ENCODE peak calls at places on chromosomes 4 and X, in five cellular contexts. I is cardiac muscle cell; Z is CD8-positive, alpha-beta T cell; R is mesendoderm; B is CD4-positive, alpha-beta memory T cell. D is an unnamed sample.

GRCh38 chr4:159283697-159284492 is 181.0 kb downstream of the RAPGEF2 start:
- DNase-seq in Z (no peak), I (no peak), B (no peak), R (peak; percentile 96), D (no peak)

GRCh38 chrX:46279925-46280313 is 265.3 kb downstream of the ZNF674 start:
- DNase-seq in I (no peak), B (no peak), R (no peak), Z (no peak), D (no peak)

GRCh38 chrX:21612154-21612553 is 46.0 kb downstream of the KLHL34 start:
- DNase-seq in R (no peak), I (no peak), B (no peak), Z (no peak), D (no peak)

GRCh38 chrX:23381099-23381498 is 46.5 kb downstream of the PTCHD1 start:
- DNase-seq in I (no peak), R (no peak), Z (no peak), B (no peak), D (no peak)

GRCh38 chr4:76374744-76375143 is 46.2 kb downstream of the CCDC158 start:
- DNase-seq in B (no peak), I (no peak), R (no peak), Z (no peak), D (no peak)

GRCh38 chrX:10233173-10233572 is 76.4 kb downstream of the CLCN4 start:
- DNase-seq in B (no peak), Z (no peak), R (no peak), I (no peak), D (no peak)

GRCh38 chr4:163143532-163143931 is 23.2 kb downstream of the NAF1 start:
- DNase-seq in B (no peak), I (no peak), Z (no peak), R (no peak), D (no peak)

GRCh38 chrX:136674270-136674986 is 26.5 kb downstream of the CD40LG start:
- DNase-seq in Z (peak; percentile 36), I (no peak), B (peak; percentile 76), R (no peak), D (no peak)

GRCh38 chrX:68508799-68509198 is 9.9 kb downstream of the YIPF6 start:
- DNase-seq in R (peak; percentile 82), I (no peak), Z (no peak), B (peak; percentile 42), D (no peak)

GRCh38 chr4:69056921-69057562 is 39.2 kb upstream of the UGT2B7 start:
- DNase-seq in I (no peak), B (no peak), R (no peak), Z (no peak), D (no peak)
- H3K27ac ChIP-seq in I (no peak overlapping the region), B (no peak overlapping the region), R (no peak overlapping the region), Z (no peak overlapping the region), D (no peak overlapping the region)

DNA sequence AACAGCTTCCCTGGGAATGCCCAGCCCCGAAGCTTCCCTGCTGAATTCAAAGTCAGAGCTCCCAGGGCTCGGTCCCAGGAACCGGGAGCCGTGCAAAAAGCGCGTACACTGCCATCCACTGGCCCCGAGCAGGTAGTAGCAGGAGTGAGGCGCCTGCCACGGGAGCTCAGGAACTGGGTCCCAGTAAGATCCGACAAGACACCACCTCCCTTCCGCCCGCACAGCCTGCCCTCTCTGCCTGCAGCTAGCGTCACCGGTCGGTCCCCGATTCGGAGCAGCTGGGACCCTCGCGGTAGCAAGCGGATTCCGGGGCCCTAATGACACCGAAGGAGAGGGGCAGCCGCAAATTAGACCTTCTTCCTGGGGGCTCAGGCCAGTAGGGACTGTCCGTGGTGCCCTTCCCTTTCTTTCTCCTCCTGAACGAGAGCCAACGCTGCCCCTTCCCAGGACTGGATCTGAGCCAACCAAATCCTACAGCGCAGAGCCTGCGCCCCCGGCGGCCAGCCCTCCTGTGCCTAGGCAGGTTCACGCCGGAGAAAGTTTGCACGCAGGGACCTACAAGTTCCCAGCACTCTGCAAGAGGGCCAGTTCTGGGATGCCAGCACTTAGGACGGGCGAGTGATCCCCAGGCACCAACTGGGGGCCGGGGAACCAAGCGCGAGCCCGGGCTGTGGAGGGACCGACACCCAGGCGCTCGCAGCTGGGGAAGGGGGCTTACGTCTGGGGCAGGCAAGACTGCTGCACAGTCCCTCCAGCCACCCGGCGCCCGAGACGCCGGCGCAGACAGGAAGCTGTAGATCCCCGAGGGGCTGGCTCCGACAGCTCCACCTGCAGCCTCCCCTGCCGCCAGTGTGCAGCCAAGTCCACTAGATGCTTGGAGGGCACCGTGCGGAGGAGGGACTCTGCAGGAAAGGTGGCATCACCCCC is 949 bp downstream of the CORIN start:
- DNase-seq in B (peak; percentile 38), Z (peak; percentile 53), R (peak; percentile 94), I (peak; percentile 91), D (peak; percentile 1)
- H3K4me3 ChIP-seq in B (peak overlapping the region; percentile 54), Z (peak overlapping the region; percentile 66), R (peak overlapping the region; percentile 44), I (peak overlapping the region; percentile 82), D (peak overlapping the region; percentile 52)

GRCh38 chr4:2756691-2757350 is 685 bp upstream of the TNIP2 start:
- DNase-seq in Z (no peak), I (no peak), B (no peak), R (no peak), D (no peak)
- H3K27ac ChIP-seq in Z (no peak overlapping the region), I (no peak overlapping the region), B (peak overlapping the region; percentile 24), R (no peak overlapping the region), D (peak overlapping the region; percentile 65)

GRCh38 chr4:25662306-25662705 is 6.7 kb downstream of the SLC34A2 start:
- DNase-seq in I (no peak), B (no peak), Z (no peak), R (no peak), D (no peak)

GRCh38 chr4:25670991-25671390 is 15.3 kb downstream of the SLC34A2 start:
- DNase-seq in Z (no peak), B (no peak), R (no peak), I (no peak), D (no peak)

GRCh38 chr4:25667931-25668557 is 12.4 kb downstream of the SLC34A2 start:
- DNase-seq in R (peak; percentile 88), I (peak; percentile 34), B (no peak), Z (no peak), D (no peak)

GRCh38 chr4:25663778-25664177 is 8.1 kb downstream of the SLC34A2 start:
- DNase-seq in B (no peak), Z (no peak), R (no peak), I (peak; percentile 61), D (no peak)

DNA sequence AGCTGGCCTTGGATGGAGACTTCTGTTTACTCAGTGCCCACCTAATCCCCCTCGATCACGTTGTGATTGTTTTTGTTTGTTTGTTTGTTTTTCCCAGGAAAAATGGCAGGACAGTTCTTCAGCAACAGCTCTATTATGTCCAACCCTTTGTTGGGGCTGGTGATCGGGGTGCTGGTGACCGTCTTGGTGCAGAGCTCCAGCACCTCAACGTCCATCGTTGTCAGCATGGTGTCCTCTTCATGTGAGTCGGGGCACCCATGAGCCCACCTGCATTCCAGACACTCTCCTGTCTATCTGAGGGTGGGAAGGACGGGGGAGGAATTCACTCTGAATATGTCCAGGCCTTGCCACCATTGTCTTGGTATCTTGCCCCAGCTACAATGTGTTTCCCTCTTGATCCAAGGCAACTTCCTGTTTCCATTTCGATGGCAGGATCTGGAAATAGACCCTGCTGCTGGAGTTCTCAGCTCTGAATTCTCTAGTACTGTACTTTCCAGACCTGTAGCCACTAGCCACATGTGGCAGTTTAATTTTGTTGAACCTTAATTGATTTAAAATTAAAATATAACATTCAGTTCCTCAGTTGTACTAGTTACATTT is 10.5 kb downstream of the SLC34A2 start:
- DNase-seq in I (no peak), Z (no peak), B (no peak), R (no peak), D (no peak)
- H3K4me3 ChIP-seq in I (no peak overlapping the region), Z (no peak overlapping the region), B (no peak overlapping the region), R (no peak overlapping the region), D (no peak overlapping the region)

DNA sequence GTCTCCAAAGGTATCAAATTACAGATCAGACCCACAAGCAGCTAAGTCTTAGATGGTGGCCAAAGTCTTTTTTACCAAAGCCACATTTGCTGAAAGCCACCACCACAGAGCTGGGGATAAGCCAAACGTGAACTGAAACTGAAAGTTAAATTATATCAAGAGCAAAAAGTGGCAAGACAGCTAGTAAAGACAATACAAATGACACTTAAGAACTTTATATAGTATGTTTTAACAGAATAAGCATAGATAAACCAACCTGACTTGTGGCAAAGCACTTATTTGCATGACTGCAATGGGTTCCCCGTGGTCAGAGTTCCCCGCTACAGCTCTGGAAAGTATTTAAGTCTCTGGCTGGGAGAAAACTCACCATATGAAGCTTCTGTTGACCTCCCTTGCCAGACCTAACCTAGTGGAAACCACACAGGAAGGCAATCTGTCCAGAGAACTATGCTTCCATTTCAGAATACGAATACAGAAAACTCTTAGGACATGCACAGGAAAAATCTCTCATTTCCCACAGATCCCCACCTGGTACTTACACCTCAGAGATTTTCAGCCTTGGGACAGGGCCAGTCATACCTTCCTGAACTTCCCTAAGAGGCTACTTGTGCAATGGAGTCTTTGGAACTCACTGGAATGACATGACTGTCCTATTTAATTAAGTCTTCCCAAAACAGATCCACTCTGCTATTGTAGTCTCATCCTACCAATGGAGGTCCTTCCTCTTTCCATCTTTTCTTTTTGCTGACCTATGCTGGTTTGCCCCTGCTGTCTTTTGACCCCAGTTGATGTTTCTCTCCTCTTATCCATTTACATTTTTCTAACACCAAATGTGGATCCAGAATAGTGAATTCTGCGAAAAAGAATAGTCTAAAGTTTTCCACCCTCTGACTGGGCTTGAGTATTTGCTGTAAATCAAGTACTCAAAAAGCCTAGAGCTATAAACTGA is 225.1 kb downstream of the NR3C2 start:
- DNase-seq in I (no peak), R (no peak), B (peak; percentile 31), Z (no peak), D (no peak)
- H3K27ac ChIP-seq in I (no peak overlapping the region), R (no peak overlapping the region), B (peak overlapping the region; percentile 47), Z (peak overlapping the region; percentile 8), D (peak overlapping the region; percentile 13)